ENCODE peak calls at places on chromosomes 7 and 10, in six cellular contexts. K, I, Y, B, N and Q are unnamed samples.

GRCh38 chr10:101693701-101694055 is 1.3 kb downstream of the FBXW4 start:
- DNase-seq in N (peak; percentile 67), K (no peak), I (peak; percentile 11), Y (no peak), B (peak; percentile 86), Q (peak; percentile 16)

GRCh38 chr7:30521532-30521931 is 16.9 kb upstream of the GGCT start:
- DNase-seq in N (no peak), B (no peak), K (peak; percentile 94), Y (peak; percentile 17), I (peak; percentile 22), Q (peak; percentile 63)

GRCh38 chr7:119377-120163 is 72.8 kb upstream of the FAM20C start:
- DNase-seq in K (peak; percentile 85), I (peak; percentile 62), N (no peak), Y (no peak), B (no peak), Q (peak; percentile 56)

GRCh38 chr7:135742371-135742770 is 6.2 kb downstream of the FAM180A start:
- DNase-seq in N (no peak), I (no peak), Y (no peak), K (no peak), B (no peak), Q (no peak)

GRCh38 chr7:17298840-17299476 is 506 bp downstream of the AHR start:
- DNase-seq in Y (no peak), K (peak; percentile 86), N (peak; percentile 26), I (peak; percentile 45), B (peak; percentile 51), Q (peak; percentile 56)

GRCh38 chr10:29895436-29895835 is 163.9 kb downstream of the JCAD start:
- DNase-seq in I (peak; percentile 88), K (peak; percentile 94), N (no peak), B (no peak), Y (peak; percentile 86), Q (peak; percentile 39)

GRCh38 chr7:116434820-116435341 is 64.7 kb upstream of the CAV2 start:
- DNase-seq in Y (peak; percentile 90), I (no peak), K (no peak), B (no peak), N (no peak), Q (no peak)

GRCh38 chr10:119658274-119658673 is 7.1 kb downstream of the BAG3 start:
- DNase-seq in N (no peak), Y (peak; percentile 47), B (peak; percentile 62), K (peak; percentile 95), I (peak; percentile 73), Q (peak; percentile 93)

GRCh38 chr7:72182036-72182435 is 230.1 kb downstream of the CALN1 start:
- DNase-seq in N (no peak), Y (no peak), I (no peak), K (no peak), B (no peak), Q (no peak)

GRCh38 chr7:157436076-157436475 is 99.3 kb downstream of the DNAJB6 start:
- DNase-seq in B (no peak), K (no peak), Y (no peak), I (no peak), N (no peak), Q (no peak)

GRCh38 chr7:158431941-158432347 is 155.7 kb downstream of the PTPRN2 start:
- DNase-seq in I (peak; percentile 16), N (no peak), B (no peak), Y (no peak), K (peak; percentile 87), Q (peak; percentile 51)

GRCh38 chr10:95683966-95684365 is 9.8 kb downstream of the TCTN3 start:
- DNase-seq in B (no peak), K (no peak), I (no peak), Y (no peak), N (no peak), Q (no peak)

GRCh38 chr7:39695852-39696586 is 72.6 kb downstream of the RALA start:
- DNase-seq in N (no peak), I (no peak), K (no peak), Y (no peak), B (no peak), Q (peak; percentile 21)